ENCODE peak calls at places on chromosomes 13 and 19, in nine cellular contexts. U, R, F, D, M, N, T, P and Z are unnamed samples.

GRCh38 chr13:74778087-74778486 is 643.9 kb upstream of the KLF12 start:
- DNase-seq in U (no peak), R (no peak), F (no peak), D (no peak), M (no peak), N (no peak), T (no peak), P (no peak), Z (no peak)

GRCh38 chr13:45602183-45602582 is 13.4 kb downstream of the ERICH6B start:
- DNase-seq in U (no peak), R (no peak), F (peak; percentile 4), D (no peak), M (no peak), N (peak; percentile 12), T (no peak), P (no peak), Z (no peak)

GRCh38 chr19:47133021-47133471 is 2.4 kb downstream of the SAE1 start:
- DNase-seq in U (no peak), R (no peak), F (no peak), D (no peak), M (no peak), N (no peak), T (no peak), P (no peak), Z (no peak)

GRCh38 chr19:5621311-5621944 is 1.1 kb downstream of the SAFB2 start:
- DNase-seq in U (no peak), R (peak; percentile 18), F (peak; percentile 21), D (no peak), M (no peak), N (no peak), T (no peak), P (no peak), Z (no peak)

GRCh38 chr13:91169641-91170040 is 177.8 kb upstream of the MIR17HG start:
- DNase-seq in U (no peak), R (no peak), F (no peak), D (no peak), M (no peak), N (no peak), T (no peak), P (no peak), Z (peak; percentile 16)

GRCh38 chr13:36062249-36062648 is 68.9 kb downstream of the DCLK1 start:
- DNase-seq in U (no peak), R (no peak), F (no peak), D (no peak), M (no peak), N (no peak), T (no peak), P (no peak), Z (no peak)

GRCh38 chr13:24217601-24218281 is 57.2 kb downstream of the SPATA13 start:
- DNase-seq in U (peak; percentile 40), R (peak; percentile 80), F (peak; percentile 33), D (peak; percentile 59), M (no peak), N (peak; percentile 9), T (no peak), P (peak; percentile 23), Z (no peak)

GRCh38 chr19:53086949-53087348 is 16.3 kb downstream of the ZNF160 start:
- DNase-seq in U (no peak), R (no peak), F (no peak), D (no peak), M (peak; percentile 32), N (peak; percentile 17), T (no peak), P (peak; percentile 23), Z (no peak)

GRCh38 chr13:90640976-90641375 is 706.5 kb upstream of the MIR17HG start:
- DNase-seq in U (no peak), R (no peak), F (peak; percentile 28), D (peak; percentile 32), M (no peak), N (peak; percentile 70), T (no peak), P (peak; percentile 28), Z (no peak)

GRCh38 chr13:102233566-102234208 is 168.2 kb downstream of the FGF14 start:
- DNase-seq in U (no peak), R (no peak), F (no peak), D (no peak), M (no peak), N (no peak), T (no peak), P (no peak), Z (no peak)

GRCh38 chr13:98835156-98835555 is 82.7 kb upstream of the SLC15A1 start:
- DNase-seq in U (no peak), R (no peak), F (no peak), D (no peak), M (no peak), N (no peak), T (no peak), P (no peak), Z (no peak)

GRCh38 chr13:62287764-62288163 is 872.1 kb upstream of the PCDH20 start:
- DNase-seq in U (no peak), R (no peak), F (no peak), D (no peak), M (no peak), N (no peak), T (no peak), P (no peak), Z (no peak)

GRCh38 chr19:6718741-6719539 is 1.5 kb downstream of the C3 start:
- DNase-seq in U (no peak), R (no peak), F (no peak), D (peak; percentile 48), M (no peak), N (no peak), T (no peak), P (peak; percentile 5), Z (no peak)

GRCh38 chr13:46211116-46211515 is 612 bp upstream of the LRRC63 start:
- DNase-seq in U (peak; percentile 17), R (no peak), F (no peak), D (peak; percentile 8), M (no peak), N (peak; percentile 3), T (no peak), P (no peak), Z (no peak)

GRCh38 chr13:76894401-76895110 is 8.4 kb upstream of the KCTD12 start:
- DNase-seq in U (peak; percentile 52), R (no peak), F (no peak), D (peak; percentile 62), M (no peak), N (no peak), T (no peak), P (no peak), Z (no peak)

GRCh38 chr13:87923713-87924112 is 252.5 kb downstream of the SLITRK5 start:
- DNase-seq in U (no peak), R (no peak), F (no peak), D (no peak), M (no peak), N (no peak), T (no peak), P (no peak), Z (no peak)

GRCh38 chr13:66560189-66560588 is 669.9 kb downstream of the PCDH9 start:
- DNase-seq in U (no peak), R (no peak), F (no peak), D (no peak), M (no peak), N (no peak), T (no peak), P (no peak), Z (no peak)

GRCh38 chr19:6232567-6232966 is 47.2 kb downstream of the MLLT1 start:
- DNase-seq in U (no peak), R (no peak), F (peak; percentile 90), D (peak; percentile 67), M (peak; percentile 88), N (peak; percentile 94), T (peak; percentile 72), P (peak; percentile 98), Z (peak; percentile 89)

DNA sequence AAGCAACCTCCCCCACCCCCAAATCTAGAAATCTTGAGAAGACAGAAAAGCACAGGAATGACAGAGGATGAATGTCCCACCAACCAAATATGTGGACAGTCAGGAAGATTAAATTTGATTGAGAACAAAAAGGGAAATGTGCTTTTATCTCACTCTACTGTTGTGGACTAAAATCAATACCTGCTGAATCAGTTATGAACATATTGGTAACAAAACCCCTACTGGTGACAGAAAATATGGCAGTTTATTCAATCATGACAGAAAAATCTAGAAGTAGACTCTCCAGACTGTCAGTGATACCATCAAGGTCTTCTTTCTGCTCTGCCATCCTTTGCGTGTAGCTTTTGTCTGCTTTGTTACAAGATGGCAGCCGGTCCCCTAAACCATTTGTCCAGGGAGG is 35.2 kb downstream of the FAM216B start:
- DNase-seq in U (no peak), R (no peak), F (no peak), D (no peak), M (no peak), N (no peak), T (no peak), P (no peak), Z (no peak)
- TF ChIP-seq CTCF in U (no peak), R (no peak), F (no peak), D (peak; percentile 27), M (no peak), N (no peak), T (no peak), P (peak; percentile 33), Z (peak; percentile 9)

GRCh38 chr19:35545001-35545854 is at the start of gene TMEM147:
- DNase-seq in U (peak; percentile 89), R (peak; percentile 95), F (peak; percentile 91), D (peak; percentile 84), M (peak; percentile 85), N (peak; percentile 84), T (no peak), P (peak; percentile 83), Z (peak; percentile 42)
- H3K4me3 ChIP-seq in U (peak within 1 kb of the TSS; percentile 82), R (peak within 1 kb of the TSS; percentile 85), F (peak within 1 kb of the TSS; percentile 80), D (peak within 1 kb of the TSS; percentile 88), M (peak within 1 kb of the TSS; percentile 91), N (peak within 1 kb of the TSS; percentile 73), T (peak within 1 kb of the TSS; percentile 89), P (peak within 1 kb of the TSS; percentile 86), Z (peak within 1 kb of the TSS; percentile 89)

GRCh38 chr13:22700488-22700887 is 480.3 kb upstream of the SGCG start:
- DNase-seq in U (no peak), R (no peak), F (no peak), D (no peak), M (no peak), N (no peak), T (no peak), P (no peak), Z (no peak)
- TF ChIP-seq CTCF in U (no peak), R (no peak), F (no peak), D (no peak), M (no peak), N (no peak), T (no peak), P (no peak), Z (no peak)

GRCh38 chr19:48734625-48735024 is 5.8 kb downstream of the RASIP1 start:
- DNase-seq in U (no peak), R (no peak), F (no peak), D (no peak), M (no peak), N (no peak), T (no peak), P (no peak), Z (no peak)

GRCh38 chr19:48731452-48731851 is 9.0 kb downstream of the RASIP1 start:
- DNase-seq in U (no peak), R (no peak), F (no peak), D (no peak), M (no peak), N (no peak), T (no peak), P (no peak), Z (no peak)

GRCh38 chr19:48737360-48737998 is 2.9 kb downstream of the RASIP1 start:
- DNase-seq in U (no peak), R (no peak), F (no peak), D (no peak), M (no peak), N (no peak), T (no peak), P (no peak), Z (no peak)

GRCh38 chr19:48738557-48739399 is 1.6 kb downstream of the RASIP1 start:
- DNase-seq in U (peak; percentile 26), R (peak; percentile 97), F (peak; percentile 90), D (peak; percentile 87), M (peak; percentile 65), N (peak; percentile 71), T (no peak), P (peak; percentile 45), Z (peak; percentile 35)

GRCh38 chr19:48735031-48735615 is 5.3 kb downstream of the RASIP1 start:
- DNase-seq in U (no peak), R (peak; percentile 49), F (no peak), D (no peak), M (no peak), N (peak; percentile 38), T (no peak), P (no peak), Z (no peak)
- H3K4me3 ChIP-seq in U (no peak overlapping the region), R (no peak overlapping the region), F (peak overlapping the region; percentile 55), D (no peak overlapping the region), M (no peak overlapping the region), N (no peak overlapping the region), T (peak overlapping the region; percentile 6), P (no peak overlapping the region), Z (peak overlapping the region; percentile 21)